ENCODE peak calls at places on chromosomes 1 and 21, in five cellular contexts. N is ascending aorta, F is heart left ventricle, V is HepG2, Q is GM06990. R is an unnamed sample.

GRCh38 chr1:159867322-159868064 is 5.0 kb upstream of the VSIG8 start:
- DNase-seq in F (no peak), V (no peak), Q (no peak), N (no peak), R (no peak)

GRCh38 chr1:172499636-172500141 is 33.3 kb upstream of the SUCO start:
- DNase-seq in Q (no peak), V (peak; percentile 90), N (no peak), F (no peak), R (no peak)

GRCh38 chr1:173915596-173915995 is 1.5 kb downstream of the SERPINC1 start:
- DNase-seq in Q (no peak), N (no peak), V (no peak), F (no peak), R (no peak)

GRCh38 chr21:41809891-41810596 is 43.2 kb upstream of the RIPK4 start:
- DNase-seq in V (no peak), N (no peak), F (no peak), Q (no peak), R (no peak)

GRCh38 chr1:204286841-204287387 is 72.8 kb downstream of the PLEKHA6 start:
- DNase-seq in V (no peak), F (peak; percentile 62), Q (no peak), N (no peak), R (peak; percentile 34)

GRCh38 chr1:115545791-115546733 is 95.7 kb upstream of the VANGL1 start:
- DNase-seq in V (peak; percentile 60), Q (no peak), N (peak; percentile 73), F (peak; percentile 56), R (no peak)

GRCh38 chr1:64934115-64934880 is 32.1 kb downstream of the JAK1 start:
- DNase-seq in Q (no peak), N (peak; percentile 73), F (peak; percentile 50), V (peak; percentile 61), R (peak; percentile 48)

GRCh38 chr1:180155202-180155682 is 573 bp downstream of the QSOX1 start:
- DNase-seq in V (no peak), F (no peak), N (no peak), Q (peak; percentile 46), R (no peak)

GRCh38 chr1:178973671-178974091 is 52.0 kb upstream of the FAM20B start:
- DNase-seq in N (no peak), V (no peak), F (no peak), Q (no peak), R (no peak)
- H3K4me3 ChIP-seq in N (no peak overlapping the region), V (no peak overlapping the region), F (no peak overlapping the region), Q (no peak overlapping the region), R (no peak overlapping the region)

DNA sequence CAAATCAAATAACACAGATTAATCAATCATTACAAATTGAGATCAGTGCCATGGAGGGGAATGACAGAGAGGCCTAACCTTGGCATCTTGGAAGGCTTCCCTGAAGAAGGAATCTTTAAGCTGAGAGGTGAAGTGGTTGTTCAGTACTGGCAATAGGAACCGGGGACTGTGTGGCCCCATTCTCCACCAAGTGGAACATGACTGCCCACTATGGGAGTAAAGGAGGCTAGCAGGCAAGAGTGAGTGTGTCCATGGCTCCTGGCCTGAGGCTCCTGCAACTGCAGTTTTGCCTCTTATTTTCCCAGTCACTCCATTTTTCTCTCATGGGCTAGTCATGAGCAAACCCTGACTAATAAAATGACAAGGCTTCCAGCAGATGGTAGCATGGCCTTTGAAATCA is 112.2 kb upstream of the GJB5 start:
- DNase-seq in N (no peak), F (no peak), V (no peak), Q (no peak), R (no peak)
- TF ChIP-seq CTCF in N (no peak), F (no peak), V (no peak), Q (peak; percentile 29), R (no peak)

DNA sequence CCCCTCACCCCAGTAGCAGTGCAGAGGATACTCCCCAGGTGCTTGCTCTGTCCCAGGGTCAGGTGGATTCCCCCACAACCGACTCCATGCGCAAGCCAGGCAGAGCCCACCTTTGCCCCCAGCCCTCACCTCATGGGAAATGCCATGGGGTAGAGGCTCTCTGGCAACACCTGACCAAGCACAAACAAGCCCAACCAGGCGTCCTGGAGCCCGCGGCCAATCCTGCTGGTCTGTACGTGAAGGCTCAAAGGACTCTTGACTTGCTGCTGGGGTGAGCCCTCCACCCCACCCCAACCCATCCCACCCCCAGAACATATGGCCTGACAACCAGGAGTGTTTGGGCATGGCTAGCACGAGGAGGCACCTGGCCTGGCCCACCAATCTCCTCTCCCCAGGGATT is 1.8 kb downstream of the ADGRB2 start:
- DNase-seq in V (no peak), N (no peak), F (no peak), Q (no peak), R (no peak)
- H3K4me3 ChIP-seq in V (no peak overlapping the region), N (peak overlapping the region; percentile 86), F (peak overlapping the region; percentile 65), Q (no peak overlapping the region), R (peak overlapping the region; percentile 36)

GRCh38 chr21:34924767-34925425 is 124.2 kb downstream of the RUNX1 start:
- DNase-seq in N (no peak), V (no peak), Q (no peak), F (no peak), R (no peak)
- TF ChIP-seq CTCF in N (no peak), V (no peak), Q (no peak), F (no peak), R (no peak)

GRCh38 chr1:45879885-45880598 is 76.6 kb downstream of the MAST2 start:
- DNase-seq in N (no peak), F (no peak), Q (no peak), V (no peak), R (no peak)
- H3K4me3 ChIP-seq in N (no peak overlapping the region), F (no peak overlapping the region), Q (no peak overlapping the region), V (no peak overlapping the region), R (no peak overlapping the region)

DNA sequence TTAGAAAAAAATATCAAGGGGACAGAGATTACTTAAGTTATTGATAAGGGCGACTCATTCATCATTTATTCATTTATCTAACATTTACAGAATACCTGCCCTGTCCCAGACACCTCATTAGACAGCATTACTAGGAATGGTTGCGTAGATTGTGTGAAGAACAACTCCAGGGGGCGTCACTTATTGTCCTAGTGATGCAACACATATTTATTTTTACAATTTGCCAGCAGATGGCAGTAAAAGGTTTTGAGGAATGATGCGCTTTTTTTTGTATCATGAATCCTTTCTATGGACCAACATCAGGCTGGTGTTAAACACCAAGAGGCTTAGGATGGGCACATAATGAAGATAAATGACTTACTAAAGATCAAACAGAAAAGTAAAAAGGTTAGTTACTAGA is 5.5 kb downstream of the NCAM2 start:
- DNase-seq in Q (no peak), F (no peak), V (peak; percentile 29), N (no peak), R (no peak)
- TF ChIP-seq CTCF in Q (peak; percentile 15), F (peak; percentile 25), V (peak; percentile 41), N (no peak), R (peak; percentile 19)

GRCh38 chr1:244731651-244732050 is 78.7 kb downstream of the DESI2 start:
- DNase-seq in N (no peak), F (no peak), V (no peak), Q (no peak), R (no peak)

GRCh38 chr1:244735404-244735803 is 82.5 kb downstream of the DESI2 start:
- DNase-seq in F (no peak), V (no peak), N (no peak), Q (no peak), R (no peak)

GRCh38 chr1:244730934-244731434 is 78.1 kb downstream of the DESI2 start:
- DNase-seq in V (no peak), F (no peak), N (no peak), Q (no peak), R (no peak)

GRCh38 chr1:244732846-244733450 is 80.0 kb downstream of the DESI2 start:
- DNase-seq in V (no peak), Q (no peak), F (no peak), N (no peak), R (no peak)

DNA sequence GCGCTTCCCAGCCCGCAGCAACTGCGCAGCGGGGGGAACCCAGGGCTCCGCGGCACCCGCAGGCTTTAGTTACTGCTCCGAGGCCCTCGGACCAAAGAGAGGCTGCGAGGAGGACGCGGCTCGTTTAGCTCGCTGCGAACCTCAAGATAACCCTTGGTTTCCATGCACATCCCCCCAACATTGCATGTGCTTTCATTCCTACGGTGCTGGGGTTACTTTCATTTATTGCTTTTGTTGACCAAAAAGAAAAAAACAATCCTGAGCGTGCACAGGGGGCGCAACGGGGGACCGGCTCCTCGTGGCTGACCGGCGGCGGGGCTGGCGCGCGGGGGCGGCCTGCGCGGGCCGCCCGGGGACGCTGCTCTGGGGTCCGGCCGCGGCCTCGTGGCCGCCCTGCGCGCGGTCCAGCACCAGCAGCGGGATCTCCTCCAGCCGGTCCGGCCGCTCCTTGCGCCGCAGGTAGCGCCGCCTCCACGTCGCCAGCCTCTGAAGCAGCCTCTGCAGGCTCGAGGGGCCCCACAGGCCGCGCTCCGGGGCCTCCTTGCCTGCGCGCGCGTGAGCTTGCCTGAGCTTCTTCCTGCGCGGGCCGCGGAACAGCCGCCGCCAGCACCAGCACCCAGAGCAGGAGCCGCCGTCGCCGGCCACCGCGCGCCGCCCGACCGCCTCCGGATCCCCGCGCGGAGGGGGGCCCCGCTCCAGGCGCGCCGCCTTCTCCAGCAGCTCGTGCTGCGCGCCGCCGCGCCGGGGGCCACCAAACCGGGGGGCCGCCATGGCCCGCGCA is 77.4 kb downstream of the DESI2 start:
- DNase-seq in V (no peak), Q (peak; percentile 44), N (no peak), F (peak; percentile 28), R (no peak)
- H3K4me3 ChIP-seq in V (peak overlapping the region; percentile 67), Q (peak overlapping the region; percentile 50), N (peak overlapping the region; percentile 82), F (peak overlapping the region; percentile 64), R (peak overlapping the region; percentile 59)

GRCh38 chr1:212609701-212610574 is 1.4 kb downstream of the ATF3 start:
- DNase-seq in F (no peak), V (no peak), Q (no peak), N (no peak), R (peak; percentile 25)

GRCh38 chr1:212610575-212610967 is 2.0 kb downstream of the ATF3 start:
- DNase-seq in F (no peak), V (no peak), N (no peak), Q (no peak), R (no peak)

GRCh38 chr1:212608209-212608955 is at the start of gene ATF3:
- DNase-seq in V (peak; percentile 95), Q (peak; percentile 96), F (peak; percentile 100), N (peak; percentile 100), R (peak; percentile 98)

GRCh38 chr1:212607924-212608208 is 695 bp upstream of the ATF3 start:
- DNase-seq in N (no peak), F (no peak), V (no peak), Q (peak; percentile 61), R (no peak)

GRCh38 chr1:212608956-212609700 is 567 bp downstream of the ATF3 start:
- DNase-seq in N (peak; percentile 78), F (peak; percentile 54), Q (peak; percentile 73), V (peak; percentile 36), R (peak; percentile 20)
- TF ChIP-seq CTCF in N (peak; percentile 42), F (peak; percentile 42), Q (peak; percentile 72), V (peak; percentile 84), R (peak; percentile 60)

R was measured in tibial nerve.